ENCODE peak calls at places on chromosomes 13 and 19, in eight cellular contexts. Q, L, A, X, R, C, W and E are unnamed samples.

GRCh38 chr13:41562541-41563178 is 105.3 kb downstream of the RGCC start:
- DNase-seq in Q (peak), L (no peak), A (no peak), X (no peak), R (no peak), C (no peak), W (no peak), E (no peak)

GRCh38 chr13:21924958-21925357 is 254.1 kb downstream of the FGF9 start:
- DNase-seq in Q (no peak), L (no peak), A (no peak), X (no peak), R (no peak), C (no peak), W (no peak), E (no peak)

GRCh38 chr19:33446156-33446917 is 72.8 kb downstream of the CEBPG start:
- DNase-seq in Q (no peak), L (no peak), A (no peak), X (no peak), R (no peak), C (peak), W (no peak), E (no peak)

GRCh38 chr13:28324181-28324789 is 170.6 kb downstream of the FLT1 start:
- DNase-seq in Q (peak), L (peak), A (peak), X (peak), R (no peak), C (no peak), W (peak), E (no peak)

GRCh38 chr13:32134991-32135390 is 103.4 kb downstream of the FRY start:
- DNase-seq in Q (peak), L (no peak), A (no peak), X (no peak), R (no peak), C (no peak), W (no peak), E (no peak)

GRCh38 chr19:28831464-28831863 is 381.5 kb downstream of the UQCRFS1 start:
- DNase-seq in Q (no peak), L (no peak), A (no peak), X (no peak), R (no peak), C (no peak), W (no peak), E (no peak)

GRCh38 chr19:43784981-43785808 is 4.4 kb upstream of the KCNN4 start:
- DNase-seq in Q (peak), L (peak), A (peak), X (peak), R (peak), C (peak), W (no peak), E (no peak)

GRCh38 chr13:109572389-109572788 is 214.0 kb downstream of the IRS2 start:
- DNase-seq in Q (no peak), L (no peak), A (no peak), X (no peak), R (no peak), C (no peak), W (no peak), E (no peak)

GRCh38 chr19:35247526-35248309 is 1.1 kb upstream of the LSR start:
- DNase-seq in Q (no peak), L (peak), A (peak), X (peak), R (no peak), C (peak), W (no peak), E (peak)

GRCh38 chr13:39048806-39049205 is 10.6 kb downstream of the NHLRC3 start:
- DNase-seq in Q (no peak), L (no peak), A (no peak), X (no peak), R (no peak), C (no peak), W (no peak), E (no peak)

GRCh38 chr19:6639439-6639838 is 30.5 kb downstream of the TNFSF14 start:
- DNase-seq in Q (no peak), L (no peak), A (no peak), X (no peak), R (no peak), C (no peak), W (no peak), E (no peak)

GRCh38 chr13:93180376-93180966 is 46.1 kb upstream of the GPC6 start:
- DNase-seq in Q (peak), L (no peak), A (no peak), X (no peak), R (peak), C (no peak), W (no peak), E (no peak)

GRCh38 chr13:52405767-52406494 is at the start of gene THSD1:
- DNase-seq in Q (no peak), L (peak), A (peak), X (no peak), R (no peak), C (peak), W (no peak), E (no peak)

GRCh38 chr13:45500492-45501174 is 35.9 kb downstream of the COG3 start:
- DNase-seq in Q (peak), L (no peak), A (no peak), X (no peak), R (peak), C (no peak), W (no peak), E (no peak)

GRCh38 chr13:30792257-30793000 is 57.1 kb downstream of the ALOX5AP start:
- DNase-seq in Q (peak), L (peak), A (peak), X (no peak), R (peak), C (peak), W (no peak), E (peak)

GRCh38 chr13:111423168-111423785 is 102.8 kb downstream of the TEX29 start:
- DNase-seq in Q (no peak), L (no peak), A (no peak), X (no peak), R (no peak), C (no peak), W (no peak), E (no peak)

GRCh38 chr13:51539887-51540286 is 44.4 kb upstream of the WDFY2 start:
- DNase-seq in Q (peak), L (no peak), A (no peak), X (no peak), R (no peak), C (no peak), W (no peak), E (no peak)

GRCh38 chr19:27966390-27966816 is 1246.5 kb downstream of the UQCRFS1 start:
- DNase-seq in Q (no peak), L (no peak), A (no peak), X (no peak), R (no peak), C (no peak), W (no peak), E (no peak)

GRCh38 chr19:21947775-21948174 is 63.0 kb downstream of the ZNF208 start:
- DNase-seq in Q (no peak), L (no peak), A (no peak), X (peak), R (no peak), C (no peak), W (peak), E (no peak)

GRCh38 chr19:10136936-10137335 is 17.2 kb upstream of the EIF3G start:
- DNase-seq in Q (no peak), L (no peak), A (no peak), X (no peak), R (no peak), C (no peak), W (no peak), E (no peak)

GRCh38 chr13:106561551-106562170 is 6.3 kb downstream of the ARGLU1 start:
- DNase-seq in Q (peak), L (no peak), A (no peak), X (peak), R (no peak), C (no peak), W (no peak), E (no peak)
- H3K27ac ChIP-seq in Q (no peak), L (no peak), A (no peak), X (peak), R (peak), C (peak), W (no peak), E (no peak)

GRCh38 chr19:41883821-41884733 is 1.1 kb downstream of the ARHGEF1 start:
- DNase-seq in Q (peak), L (peak), A (peak), X (peak), R (peak), C (peak), W (peak), E (peak)

GRCh38 chr19:41882568-41883462 is at the start of gene ARHGEF1:
- DNase-seq in Q (peak), L (peak), A (no peak), X (peak), R (no peak), C (peak), W (no peak), E (no peak)

GRCh38 chr19:41886761-41887710 is 4.1 kb downstream of the ARHGEF1 start:
- DNase-seq in Q (no peak), L (no peak), A (no peak), X (no peak), R (no peak), C (no peak), W (no peak), E (no peak)

GRCh38 chr19:41880329-41880708 is 2.7 kb upstream of the ARHGEF1 start:
- DNase-seq in Q (no peak), L (no peak), A (no peak), X (no peak), R (no peak), C (no peak), W (no peak), E (no peak)

GRCh38 chr19:41883463-41883820 is 458 bp downstream of the ARHGEF1 start:
- DNase-seq in Q (no peak), L (no peak), A (no peak), X (no peak), R (no peak), C (no peak), W (no peak), E (no peak)
- H3K27ac ChIP-seq in Q (no peak), L (peak), A (peak), X (no peak), R (no peak), C (peak), W (peak), E (peak)

GRCh38 chr13:37869506-37869755 is 141 bp downstream of the TRPC4 start:
- DNase-seq in Q (no peak), L (no peak), A (no peak), X (peak), R (no peak), C (no peak), W (no peak), E (no peak)
- H3K27ac ChIP-seq in Q (no peak), L (no peak), A (peak), X (no peak), R (no peak), C (peak), W (no peak), E (no peak)

DNA sequence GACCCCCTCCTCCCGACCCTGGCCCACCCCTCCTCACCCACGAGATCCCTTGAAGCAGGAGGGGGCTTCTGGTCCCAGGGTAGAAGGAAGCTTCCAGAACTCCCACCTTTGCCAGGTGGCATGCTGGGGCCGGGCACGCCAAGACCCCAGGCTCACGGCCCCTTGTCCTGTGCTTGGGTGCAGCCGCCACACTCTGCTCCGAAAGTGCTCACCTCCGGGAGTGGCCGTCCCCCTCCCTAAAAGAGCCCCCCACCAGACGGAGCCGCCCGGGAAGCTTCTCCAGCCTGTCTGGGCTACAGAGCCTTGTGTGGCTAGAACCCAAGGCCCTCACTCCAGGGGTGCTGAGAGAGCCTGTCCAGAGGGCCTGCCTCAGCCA is 1.8 kb upstream of the EFNA2 start:
- DNase-seq in Q (no peak), L (no peak), A (no peak), X (no peak), R (no peak), C (no peak), W (no peak), E (no peak)
- H3K27ac ChIP-seq in Q (no peak), L (no peak), A (no peak), X (no peak), R (no peak), C (no peak), W (no peak), E (no peak)

DNA sequence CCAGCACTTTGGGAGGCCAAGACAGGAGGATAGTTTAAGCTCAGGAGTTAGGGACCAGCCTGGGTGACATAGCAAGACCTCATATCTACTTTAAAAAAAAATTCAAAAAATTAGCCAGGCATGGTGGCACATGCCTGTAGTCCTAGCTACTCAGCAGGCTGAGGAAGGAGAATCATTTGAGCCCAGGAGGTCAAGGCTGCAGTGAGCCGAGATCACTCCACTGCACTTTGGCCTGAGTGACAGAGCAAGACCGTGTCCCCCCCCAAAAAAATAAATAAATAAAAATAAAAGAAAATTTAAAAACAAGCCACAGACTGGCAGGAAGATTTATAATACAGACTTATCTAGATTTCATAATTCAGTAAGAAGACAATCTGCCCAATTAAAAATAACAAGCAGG is 14.8 kb downstream of the PSPC1 start:
- DNase-seq in Q (no peak), L (no peak), A (no peak), X (no peak), R (no peak), C (no peak), W (no peak), E (no peak)
- H3K27ac ChIP-seq in Q (no peak), L (no peak), A (no peak), X (no peak), R (no peak), C (no peak), W (no peak), E (no peak)

GRCh38 chr19:42276284-42276683 is 7.2 kb downstream of the CIC start:
- DNase-seq in Q (no peak), L (no peak), A (no peak), X (no peak), R (no peak), C (peak), W (no peak), E (no peak)

GRCh38 chr19:42275103-42275502 is 6.1 kb downstream of the CIC start:
- DNase-seq in Q (no peak), L (no peak), A (no peak), X (no peak), R (no peak), C (peak), W (no peak), E (no peak)

GRCh38 chr19:42277821-42278809 is 9.1 kb downstream of the CIC start:
- DNase-seq in Q (peak), L (no peak), A (peak), X (no peak), R (no peak), C (no peak), W (no peak), E (no peak)

GRCh38 chr19:42275517-42275916 is 6.5 kb downstream of the CIC start:
- DNase-seq in Q (no peak), L (no peak), A (no peak), X (no peak), R (no peak), C (no peak), W (no peak), E (no peak)

DNA sequence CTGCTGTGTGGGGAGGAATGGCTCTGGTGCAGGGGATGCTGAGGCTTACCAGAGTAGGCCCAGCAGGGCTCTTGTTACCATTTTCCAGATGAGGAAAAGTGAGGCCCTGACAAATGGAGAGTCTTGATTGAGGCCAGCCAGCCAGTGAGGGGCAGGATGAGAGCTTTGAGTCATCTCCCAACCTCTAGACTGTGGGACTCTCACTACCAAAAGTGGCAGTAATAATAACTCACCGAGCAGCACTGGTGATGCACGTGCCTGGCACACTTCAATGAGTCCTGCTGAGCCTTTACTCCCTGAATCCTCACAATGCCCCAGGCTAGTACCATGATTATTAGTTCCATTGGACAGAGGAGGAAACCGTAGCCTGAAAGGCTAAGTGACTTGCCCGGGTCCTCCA is 7.8 kb downstream of the CIC start:
- DNase-seq in Q (no peak), L (no peak), A (no peak), X (no peak), R (no peak), C (no peak), W (no peak), E (no peak)
- H3K27ac ChIP-seq in Q (peak), L (no peak), A (peak), X (no peak), R (no peak), C (peak), W (no peak), E (peak)

DNA sequence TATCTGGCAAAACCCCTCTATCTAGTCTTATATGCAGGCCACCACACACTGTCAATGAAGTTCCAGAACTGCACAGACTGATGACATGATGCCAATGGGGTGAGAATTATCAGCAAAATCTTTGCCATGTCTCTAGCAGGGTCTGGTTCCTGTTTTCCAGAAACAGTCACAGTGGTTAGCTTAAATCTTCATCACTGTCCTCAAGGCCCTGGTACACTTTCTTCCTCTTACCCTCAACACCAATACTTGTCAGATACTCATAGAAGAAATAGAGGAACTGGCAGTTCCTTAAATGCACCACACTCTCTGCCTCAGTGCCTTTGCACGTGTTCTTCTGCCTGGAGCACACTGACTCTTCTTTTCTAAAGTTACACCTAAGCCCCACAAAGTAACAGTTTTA is 77.8 kb upstream of the STARD13 start:
- DNase-seq in Q (no peak), L (no peak), A (no peak), X (no peak), R (no peak), C (no peak), W (no peak), E (no peak)
- H3K27ac ChIP-seq in Q (no peak), L (no peak), A (no peak), X (no peak), R (no peak), C (no peak), W (peak), E (no peak)

GRCh38 chr13:35649162-35649561 is 172.7 kb upstream of the MAB21L1 start:
- DNase-seq in Q (no peak), L (no peak), A (no peak), X (no peak), R (no peak), C (no peak), W (no peak), E (no peak)

GRCh38 chr13:35648109-35648508 is 171.6 kb upstream of the MAB21L1 start:
- DNase-seq in Q (no peak), L (no peak), A (no peak), X (no peak), R (no peak), C (no peak), W (no peak), E (no peak)

DNA sequence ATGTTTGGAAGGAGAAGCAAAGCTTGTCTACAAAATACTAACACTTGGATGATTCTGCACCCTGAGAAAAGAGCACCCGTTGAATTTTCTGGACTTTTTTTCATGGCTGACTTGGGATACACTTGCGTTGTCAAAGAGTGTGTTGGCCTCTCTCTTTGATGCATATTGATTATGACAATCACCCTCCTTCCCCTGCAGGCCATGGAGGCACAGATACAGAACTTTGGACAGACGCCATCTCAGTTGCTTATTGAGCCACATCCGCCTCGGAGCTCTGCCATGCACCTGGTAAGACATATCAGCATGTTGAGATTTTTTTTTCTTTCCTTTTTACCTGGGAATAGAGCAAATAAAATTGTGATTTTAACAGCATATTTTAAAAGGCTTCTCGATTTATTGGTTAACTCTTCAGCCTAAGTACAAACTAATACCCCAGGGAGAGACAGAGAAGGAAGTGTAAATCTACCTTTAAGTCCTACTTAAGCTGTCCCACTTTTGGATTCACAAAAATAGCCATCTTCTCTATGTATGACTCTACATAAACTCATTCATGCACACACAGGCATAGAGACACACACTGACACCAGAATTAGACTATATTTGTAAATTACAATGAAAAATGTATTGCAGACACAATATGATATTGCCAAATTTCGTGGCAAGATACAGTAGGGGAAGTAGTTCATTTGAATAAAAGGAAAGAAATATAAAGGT is 169.7 kb upstream of the MAB21L1 start:
- DNase-seq in Q (no peak), L (no peak), A (no peak), X (no peak), R (no peak), C (no peak), W (no peak), E (no peak)
- H3K27ac ChIP-seq in Q (no peak), L (no peak), A (no peak), X (no peak), R (no peak), C (no peak), W (no peak), E (no peak)